ENCODE peak calls at places on chromosome 22, in eight cellular contexts. B, U, T, J, D, F, H and Q are unnamed samples. For H3K4me1, the result is how much of the 10 kb centered on the place peaks cover.

GRCh38 chr22:45159652-45160462 is 3.9 kb upstream of the NUP50 start:
- DNase-seq in H (no peak), J (no peak), U (no peak), B (peak), F (peak), T (no peak), D (no peak), Q (no peak)

GRCh38 chr22:22746061-22746962 is 101.9 kb downstream of the GGTLC2 start:
- DNase-seq in D (no peak), U (no peak), J (no peak), F (no peak), H (no peak), B (no peak), T (no peak), Q (no peak)

GRCh38 chr22:42548597-42549328 is 5.0 kb upstream of the SERHL2 start:
- DNase-seq in U (no peak), D (no peak), H (no peak), T (no peak), B (no peak), F (no peak), J (no peak), Q (no peak)

GRCh38 chr22:32106930-32107329 is 52.2 kb downstream of the C22orf42 start:
- DNase-seq in H (no peak), J (no peak), T (no peak), F (peak), D (peak), B (peak), U (no peak), Q (no peak)

GRCh38 chr22:46538816-46539163 is 1.4 kb upstream of the CELSR1 start:
- DNase-seq in J (no peak), T (no peak), U (no peak), F (peak), B (peak), H (no peak), D (no peak), Q (no peak)

GRCh38 chr22:45284705-45285305 is at the start of gene UPK3A:
- DNase-seq in H (peak), U (peak), F (peak), B (peak), T (peak), D (peak), J (peak), Q (peak)

GRCh38 chr22:31790240-31790639 is 36.4 kb downstream of the DEPDC5 start:
- DNase-seq in D (no peak), T (no peak), F (no peak), J (no peak), U (no peak), B (no peak), H (no peak), Q (no peak)

GRCh38 chr22:17268501-17269223 is 49.4 kb upstream of the ADA2 start:
- DNase-seq in J (no peak), F (no peak), U (peak), B (no peak), D (no peak), H (no peak), T (no peak), Q (no peak)

GRCh38 chr22:44727709-44728108 is 24.7 kb upstream of the ARHGAP8 start:
- DNase-seq in U (no peak), D (no peak), B (no peak), F (no peak), T (no peak), J (no peak), H (no peak), Q (no peak)

GRCh38 chr22:29661355-29661754 is 57.9 kb downstream of the NF2 start:
- DNase-seq in B (no peak), H (no peak), U (no peak), J (no peak), D (no peak), F (peak), T (no peak), Q (no peak)

GRCh38 chr22:29663230-29663826 is 56.5 kb upstream of the CABP7 start:
- DNase-seq in T (no peak), U (no peak), D (no peak), F (no peak), H (no peak), B (no peak), J (no peak), Q (no peak)

GRCh38 chr22:29664731-29665130 is 55.1 kb upstream of the CABP7 start:
- DNase-seq in F (no peak), B (peak), D (no peak), H (no peak), T (no peak), U (no peak), J (no peak), Q (no peak)

GRCh38 chr22:29658171-29658570 is 54.7 kb downstream of the NF2 start:
- DNase-seq in U (no peak), B (no peak), D (no peak), F (no peak), T (no peak), J (no peak), H (no peak), Q (no peak)

DNA sequence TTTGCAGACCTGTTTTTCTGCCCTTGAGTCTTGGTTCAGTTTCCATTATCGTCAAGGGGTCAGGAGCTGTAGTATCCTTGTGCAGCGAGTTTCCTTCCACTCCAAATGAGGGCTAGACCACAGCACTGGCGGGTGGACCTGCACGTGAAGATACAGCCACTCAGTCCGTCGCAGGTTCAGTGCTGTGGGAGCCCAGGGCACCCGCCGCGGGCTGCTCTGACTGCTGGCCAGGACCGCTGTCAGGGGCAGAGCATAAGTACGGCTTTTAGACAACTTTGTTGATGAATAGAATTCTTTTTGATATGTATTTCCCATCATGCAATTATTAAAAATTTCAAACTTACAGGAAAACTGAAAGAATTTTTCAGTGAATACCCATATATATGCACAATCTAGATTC is 56.6 kb downstream of the NF2 start:
- DNase-seq in T (no peak), J (no peak), B (no peak), H (no peak), U (no peak), D (no peak), F (no peak), Q (no peak)
- H3K27ac ChIP-seq in T (no peak), J (no peak), B (peak), H (no peak), U (no peak), D (no peak), F (no peak), Q (no peak)

GRCh38 chr22:26576026-26576680 is 13.8 kb downstream of the TPST2 start:
- DNase-seq in F (no peak), T (no peak), U (peak), J (no peak), H (no peak), B (no peak), D (no peak), Q (no peak)

GRCh38 chr22:26579331-26579886 is 10.5 kb downstream of the TPST2 start:
- DNase-seq in T (peak), D (peak), F (no peak), J (peak), H (no peak), U (no peak), B (no peak), Q (peak)

GRCh38 chr22:26574001-26574723 is 15.8 kb downstream of the TPST2 start:
- DNase-seq in J (no peak), T (no peak), F (no peak), D (no peak), B (no peak), U (peak), H (no peak), Q (no peak)

GRCh38 chr22:26580240-26580962 is 9.5 kb downstream of the TPST2 start:
- DNase-seq in U (no peak), B (no peak), T (no peak), J (no peak), H (no peak), D (no peak), F (no peak), Q (no peak)

DNA sequence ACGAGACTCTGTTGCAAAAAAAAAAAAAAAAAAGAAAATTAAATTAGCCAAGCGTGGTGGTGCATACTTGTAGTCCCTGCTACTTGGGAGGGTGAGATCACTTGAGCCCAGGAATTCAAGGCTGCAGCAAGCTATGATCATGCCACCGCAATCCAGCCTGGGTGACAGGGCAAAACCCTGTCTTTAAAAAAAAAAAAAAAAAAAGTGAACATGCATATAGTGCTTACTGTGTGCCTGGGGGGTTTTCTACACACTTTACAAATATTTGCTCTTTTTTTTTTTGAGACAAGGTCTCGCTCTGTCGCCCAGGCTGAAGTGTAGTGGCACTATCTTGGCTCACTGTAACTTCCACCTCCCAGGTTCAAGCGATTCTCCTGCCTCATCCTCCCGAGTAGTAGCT is 12.9 kb downstream of the TPST2 start:
- DNase-seq in H (no peak), U (no peak), J (no peak), D (no peak), T (no peak), F (no peak), B (no peak), Q (no peak)
- H3K4me1 ChIP-seq in H (under half), U (under half), J (half or more), D (under half), T (under half), F (under half), B (under half), Q (half or more)

DNA sequence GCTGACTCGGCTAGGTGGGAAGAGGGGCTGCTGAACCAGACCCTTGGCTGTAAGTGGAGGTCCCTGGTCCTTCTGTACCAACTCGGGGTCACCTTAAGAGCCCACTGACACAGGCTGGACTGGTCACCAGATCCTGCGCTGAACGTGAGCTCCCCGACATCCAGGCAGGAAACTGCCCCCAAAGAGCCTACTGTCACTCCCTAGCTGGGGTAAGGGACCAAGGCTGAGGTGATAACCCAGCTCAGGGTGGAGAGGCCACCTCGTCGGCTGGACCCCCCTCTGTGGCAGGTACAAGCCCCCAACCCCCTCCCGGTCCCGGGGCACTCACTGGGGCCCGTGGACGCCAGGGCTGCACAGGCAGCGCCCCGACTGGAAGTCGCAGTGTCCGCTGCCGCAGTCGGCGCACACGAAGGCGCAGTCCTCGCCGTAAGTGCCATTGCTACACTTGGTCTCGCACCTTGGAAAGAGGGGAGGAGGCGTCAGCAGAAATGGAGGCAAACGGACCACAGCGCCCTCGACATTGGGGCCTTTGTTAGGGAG is 7.5 kb downstream of the SCARF2 start:
- DNase-seq in D (peak), J (no peak), T (no peak), H (no peak), B (no peak), U (peak), F (no peak), Q (no peak)
- H3K4me3 ChIP-seq in D (peak), J (peak), T (peak), H (no peak), B (no peak), U (no peak), F (no peak), Q (peak)

DNA sequence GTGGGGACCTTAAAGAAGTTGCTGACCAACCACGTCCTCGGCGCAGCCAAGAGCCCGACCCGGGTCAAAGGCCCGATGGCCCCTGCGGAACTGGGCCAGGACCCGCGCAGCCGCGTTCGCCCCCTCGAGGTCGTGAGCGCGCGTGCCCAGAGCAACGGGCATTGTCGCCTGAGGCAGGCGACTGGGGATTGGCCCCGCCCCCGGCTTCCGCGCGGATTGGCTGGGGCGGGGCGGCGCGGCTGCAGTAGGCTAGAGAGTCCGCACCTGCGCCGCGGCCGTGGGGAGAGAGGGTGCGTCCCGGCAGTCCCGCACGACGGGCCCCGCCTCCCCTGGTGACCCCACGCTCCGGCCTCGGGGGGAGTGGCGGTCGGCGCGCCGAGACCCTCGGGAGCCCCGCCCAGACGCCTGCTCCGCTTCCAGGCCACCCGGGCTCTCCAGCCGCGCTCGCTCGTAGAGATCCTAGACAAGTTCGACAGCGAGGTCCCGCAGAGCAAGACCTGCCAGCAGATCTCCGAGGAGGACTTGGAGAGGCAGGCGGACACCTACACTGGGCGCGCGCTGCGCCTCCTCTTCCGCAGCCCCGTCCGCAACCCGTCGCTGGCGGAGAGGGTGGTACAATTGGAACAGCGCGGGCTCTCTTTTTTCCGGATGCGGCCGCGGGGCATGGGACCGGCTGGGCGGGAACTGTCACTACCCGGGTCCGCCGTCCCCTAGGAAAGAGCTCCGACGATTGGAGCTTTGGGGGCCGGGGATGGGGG is 8.3 kb upstream of the PPIL2 start:
- DNase-seq in T (peak), U (peak), J (peak), B (peak), H (peak), D (peak), F (peak), Q (peak)
- H3K27ac ChIP-seq in T (peak), U (no peak), J (peak), B (no peak), H (no peak), D (peak), F (no peak), Q (peak)

DNA sequence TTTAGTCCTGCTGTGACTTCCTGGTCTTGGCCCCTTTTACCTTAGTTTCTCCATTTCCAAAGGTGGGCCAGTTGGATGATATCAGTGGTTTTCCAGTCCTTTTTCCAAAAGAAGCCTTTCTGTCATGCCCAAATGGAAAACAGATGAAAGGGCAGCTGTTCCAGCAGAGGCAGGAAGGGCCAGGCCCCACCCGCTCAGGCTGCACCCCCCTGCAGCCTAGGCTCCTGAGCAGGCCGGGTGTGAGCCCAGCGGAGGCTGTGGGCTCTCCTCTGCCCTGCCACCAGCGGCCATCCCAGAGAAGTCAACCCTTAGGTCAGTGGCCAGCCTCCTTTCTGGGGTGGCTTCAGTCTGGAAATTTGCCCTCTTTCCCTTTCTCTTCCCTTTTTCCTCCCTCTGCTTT is 32.7 kb upstream of the SUSD2 start:
- DNase-seq in J (no peak), F (no peak), H (no peak), T (no peak), U (no peak), B (no peak), D (no peak), Q (no peak)
- H3K4me1 ChIP-seq in J (half or more), F (under half), H (under half), T (half or more), U (under half), B (half or more), D (half or more), Q (half or more)

DNA sequence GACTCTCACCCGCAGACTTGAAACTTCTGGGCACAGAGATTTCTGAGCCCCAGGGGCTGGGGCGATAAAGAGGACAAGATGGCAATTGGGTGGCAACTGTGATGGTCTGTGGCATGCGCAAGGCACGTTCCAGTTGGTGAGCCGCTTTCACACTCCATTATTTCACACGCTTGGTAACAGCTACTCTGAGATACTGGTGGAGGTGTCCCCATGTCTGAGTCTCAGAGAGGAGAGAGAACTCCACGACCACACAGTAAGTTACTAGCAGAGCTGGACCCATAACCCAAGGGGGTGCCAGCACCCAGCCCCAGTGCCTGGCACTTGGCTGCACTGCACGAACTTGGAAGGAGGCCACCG is 6.0 kb upstream of the KCNJ4 start:
- DNase-seq in D (no peak), B (peak), J (no peak), F (no peak), T (no peak), H (no peak), U (peak), Q (no peak)
- H3K4me3 ChIP-seq in D (no peak), B (no peak), J (no peak), F (peak), T (no peak), H (no peak), U (peak), Q (no peak)

DNA sequence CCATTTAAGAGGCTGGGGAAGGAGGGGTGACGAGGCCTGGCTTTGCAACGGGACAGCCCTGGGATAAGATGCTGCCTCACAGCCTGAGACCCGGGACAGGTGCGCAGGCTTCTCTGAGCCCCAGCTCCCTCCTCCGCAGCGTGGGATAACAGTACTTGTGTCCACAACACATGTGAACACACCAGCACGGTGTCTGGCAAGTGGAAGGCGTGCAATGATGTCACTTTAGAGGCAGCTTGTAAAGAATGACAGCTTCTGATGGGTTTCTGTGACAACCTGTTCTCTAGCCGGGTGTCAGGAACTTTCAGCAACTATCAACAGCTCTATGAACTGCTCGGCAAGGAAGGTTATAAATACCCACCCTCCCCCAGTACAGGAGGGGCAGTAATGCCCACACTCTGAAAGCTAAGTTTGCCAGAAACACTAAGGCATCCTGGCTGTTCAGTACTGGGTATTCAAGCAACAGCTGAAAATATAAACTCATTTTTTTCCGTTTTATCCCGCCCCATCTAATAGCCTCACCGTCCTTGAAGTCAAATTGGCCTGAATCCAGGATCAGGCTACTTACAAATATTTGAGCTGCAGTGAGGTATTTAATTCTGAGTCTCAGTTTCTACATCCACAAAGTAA is 59.7 kb downstream of the MYH9 start:
- DNase-seq in D (no peak), T (no peak), J (peak), H (no peak), F (peak), B (peak), U (no peak), Q (no peak)
- H3K27ac ChIP-seq in D (peak), T (peak), J (peak), H (peak), F (peak), B (peak), U (peak), Q (peak)